ENCODE peak calls at places on chromosomes 1 and 21, in ten cellular contexts. One of them, this sample, is unnamed.

GRCh38 chr1:171654705-171655214 is 2.3 kb upstream of the MYOC start:
- DNase-seq in activated CD8-positive, alpha-beta memory T cell treated with anti-CD3 and anti-CD28 coated beads, Interleukin-2, amount 50 U/mL, for 4 hours: no peak
- DNase-seq in foreskin fibroblast: peak; percentile 25
- DNase-seq in NCI-H82: no peak
- DNase-seq in AG04450: no peak
- DNase-seq in NCI-H345: no peak
- DNase-seq in stimulated activated CD8-positive, alpha-beta memory T cell treated with anti-CD3 and anti-CD28 coated beads, Interleukin-7, amount 100 ng/mL, for 1 hour: no peak
- DNase-seq in activated T-cell treated with anti-CD3 and anti-CD28 coated beads, Interleukin-2, amount 50 U/mL, for 72 hours: no peak
- DNase-seq in hippocampal formation: no peak
- DNase-seq in smooth muscle cell of the brain vasculature: no peak
- DNase-seq in this sample: no peak

GRCh38 chr1:203305809-203306088 is 430 bp downstream of the BTG2 start:
- DNase-seq in activated CD8-positive, alpha-beta memory T cell treated with anti-CD3 and anti-CD28 coated beads, Interleukin-2, amount 50 U/mL, for 4 hours: no peak
- DNase-seq in foreskin fibroblast: peak; percentile 29
- DNase-seq in NCI-H82: peak; percentile 61
- DNase-seq in AG04450: no peak
- DNase-seq in NCI-H345: no peak
- DNase-seq in stimulated activated CD8-positive, alpha-beta memory T cell treated with anti-CD3 and anti-CD28 coated beads, Interleukin-7, amount 100 ng/mL, for 1 hour: no peak
- DNase-seq in activated T-cell treated with anti-CD3 and anti-CD28 coated beads, Interleukin-2, amount 50 U/mL, for 72 hours: no peak
- DNase-seq in hippocampal formation: no peak
- DNase-seq in smooth muscle cell of the brain vasculature: no peak
- DNase-seq in this sample: no peak

GRCh38 chr1:8137406-8138244 is 111.5 kb upstream of the ERRFI1 start:
- DNase-seq in activated CD8-positive, alpha-beta memory T cell treated with anti-CD3 and anti-CD28 coated beads, Interleukin-2, amount 50 U/mL, for 4 hours: no peak
- DNase-seq in foreskin fibroblast: peak; percentile 98
- DNase-seq in NCI-H82: no peak
- DNase-seq in AG04450: peak; percentile 92
- DNase-seq in NCI-H345: no peak
- DNase-seq in stimulated activated CD8-positive, alpha-beta memory T cell treated with anti-CD3 and anti-CD28 coated beads, Interleukin-7, amount 100 ng/mL, for 1 hour: no peak
- DNase-seq in activated T-cell treated with anti-CD3 and anti-CD28 coated beads, Interleukin-2, amount 50 U/mL, for 72 hours: no peak
- DNase-seq in hippocampal formation: no peak
- DNase-seq in smooth muscle cell of the brain vasculature: no peak
- DNase-seq in this sample: no peak

GRCh38 chr1:153465728-153466625 is 5.5 kb upstream of the S100A7 start:
- DNase-seq in activated CD8-positive, alpha-beta memory T cell treated with anti-CD3 and anti-CD28 coated beads, Interleukin-2, amount 50 U/mL, for 4 hours: peak; percentile 65
- DNase-seq in foreskin fibroblast: peak; percentile 60
- DNase-seq in NCI-H82: peak; percentile 49
- DNase-seq in AG04450: no peak
- DNase-seq in NCI-H345: no peak
- DNase-seq in stimulated activated CD8-positive, alpha-beta memory T cell treated with anti-CD3 and anti-CD28 coated beads, Interleukin-7, amount 100 ng/mL, for 1 hour: peak; percentile 31
- DNase-seq in activated T-cell treated with anti-CD3 and anti-CD28 coated beads, Interleukin-2, amount 50 U/mL, for 72 hours: peak; percentile 78
- DNase-seq in hippocampal formation: no peak
- DNase-seq in smooth muscle cell of the brain vasculature: no peak
- DNase-seq in this sample: no peak

GRCh38 chr1:76074321-76075187 is at the start of gene ST6GALNAC3:
- DNase-seq in activated CD8-positive, alpha-beta memory T cell treated with anti-CD3 and anti-CD28 coated beads, Interleukin-2, amount 50 U/mL, for 4 hours: peak; percentile 77
- DNase-seq in foreskin fibroblast: peak; percentile 84
- DNase-seq in NCI-H82: peak; percentile 89
- DNase-seq in AG04450: peak; percentile 16
- DNase-seq in NCI-H345: peak; percentile 68
- DNase-seq in stimulated activated CD8-positive, alpha-beta memory T cell treated with anti-CD3 and anti-CD28 coated beads, Interleukin-7, amount 100 ng/mL, for 1 hour: peak; percentile 49
- DNase-seq in activated T-cell treated with anti-CD3 and anti-CD28 coated beads, Interleukin-2, amount 50 U/mL, for 72 hours: peak; percentile 77
- DNase-seq in hippocampal formation: peak; percentile 85
- DNase-seq in smooth muscle cell of the brain vasculature: no peak
- DNase-seq in this sample: peak; percentile 77

GRCh38 chr1:167427843-167428242 is 90.5 kb downstream of the CD247 start:
- DNase-seq in activated CD8-positive, alpha-beta memory T cell treated with anti-CD3 and anti-CD28 coated beads, Interleukin-2, amount 50 U/mL, for 4 hours: no peak
- DNase-seq in foreskin fibroblast: no peak
- DNase-seq in NCI-H82: peak; percentile 32
- DNase-seq in AG04450: no peak
- DNase-seq in NCI-H345: no peak
- DNase-seq in stimulated activated CD8-positive, alpha-beta memory T cell treated with anti-CD3 and anti-CD28 coated beads, Interleukin-7, amount 100 ng/mL, for 1 hour: no peak
- DNase-seq in activated T-cell treated with anti-CD3 and anti-CD28 coated beads, Interleukin-2, amount 50 U/mL, for 72 hours: no peak
- DNase-seq in hippocampal formation: no peak
- DNase-seq in smooth muscle cell of the brain vasculature: no peak
- DNase-seq in this sample: no peak

GRCh38 chr1:27561126-27561899 is 42.6 kb downstream of the AHDC1 start:
- DNase-seq in activated CD8-positive, alpha-beta memory T cell treated with anti-CD3 and anti-CD28 coated beads, Interleukin-2, amount 50 U/mL, for 4 hours: no peak
- DNase-seq in foreskin fibroblast: peak; percentile 70
- DNase-seq in NCI-H82: no peak
- DNase-seq in AG04450: no peak
- DNase-seq in NCI-H345: no peak
- DNase-seq in stimulated activated CD8-positive, alpha-beta memory T cell treated with anti-CD3 and anti-CD28 coated beads, Interleukin-7, amount 100 ng/mL, for 1 hour: no peak
- DNase-seq in activated T-cell treated with anti-CD3 and anti-CD28 coated beads, Interleukin-2, amount 50 U/mL, for 72 hours: no peak
- DNase-seq in hippocampal formation: no peak
- DNase-seq in smooth muscle cell of the brain vasculature: no peak
- DNase-seq in this sample: no peak

GRCh38 chr1:32303358-32303757 is 11.5 kb downstream of the HDAC1 start:
- DNase-seq in activated CD8-positive, alpha-beta memory T cell treated with anti-CD3 and anti-CD28 coated beads, Interleukin-2, amount 50 U/mL, for 4 hours: no peak
- DNase-seq in foreskin fibroblast: no peak
- DNase-seq in NCI-H82: no peak
- DNase-seq in AG04450: no peak
- DNase-seq in NCI-H345: no peak
- DNase-seq in stimulated activated CD8-positive, alpha-beta memory T cell treated with anti-CD3 and anti-CD28 coated beads, Interleukin-7, amount 100 ng/mL, for 1 hour: no peak
- DNase-seq in activated T-cell treated with anti-CD3 and anti-CD28 coated beads, Interleukin-2, amount 50 U/mL, for 72 hours: no peak
- DNase-seq in hippocampal formation: no peak
- DNase-seq in smooth muscle cell of the brain vasculature: no peak
- DNase-seq in this sample: no peak

GRCh38 chr1:18211764-18212163 is 104.2 kb downstream of the IGSF21 start:
- DNase-seq in activated CD8-positive, alpha-beta memory T cell treated with anti-CD3 and anti-CD28 coated beads, Interleukin-2, amount 50 U/mL, for 4 hours: no peak
- DNase-seq in foreskin fibroblast: no peak
- DNase-seq in NCI-H82: peak; percentile 91
- DNase-seq in AG04450: no peak
- DNase-seq in NCI-H345: no peak
- DNase-seq in stimulated activated CD8-positive, alpha-beta memory T cell treated with anti-CD3 and anti-CD28 coated beads, Interleukin-7, amount 100 ng/mL, for 1 hour: no peak
- DNase-seq in activated T-cell treated with anti-CD3 and anti-CD28 coated beads, Interleukin-2, amount 50 U/mL, for 72 hours: no peak
- DNase-seq in hippocampal formation: no peak
- DNase-seq in smooth muscle cell of the brain vasculature: no peak
- DNase-seq in this sample: no peak

GRCh38 chr1:204777591-204777990 is 92.1 kb upstream of the LRRN2 start:
- DNase-seq in activated CD8-positive, alpha-beta memory T cell treated with anti-CD3 and anti-CD28 coated beads, Interleukin-2, amount 50 U/mL, for 4 hours: no peak
- DNase-seq in foreskin fibroblast: no peak
- DNase-seq in NCI-H82: no peak
- DNase-seq in AG04450: no peak
- DNase-seq in NCI-H345: no peak
- DNase-seq in stimulated activated CD8-positive, alpha-beta memory T cell treated with anti-CD3 and anti-CD28 coated beads, Interleukin-7, amount 100 ng/mL, for 1 hour: no peak
- DNase-seq in activated T-cell treated with anti-CD3 and anti-CD28 coated beads, Interleukin-2, amount 50 U/mL, for 72 hours: no peak
- DNase-seq in hippocampal formation: no peak
- DNase-seq in smooth muscle cell of the brain vasculature: no peak
- DNase-seq in this sample: no peak

GRCh38 chr1:248164031-248164430 is 10.6 kb upstream of the OR2M2 start:
- DNase-seq in activated CD8-positive, alpha-beta memory T cell treated with anti-CD3 and anti-CD28 coated beads, Interleukin-2, amount 50 U/mL, for 4 hours: no peak
- DNase-seq in foreskin fibroblast: no peak
- DNase-seq in NCI-H82: no peak
- DNase-seq in AG04450: no peak
- DNase-seq in NCI-H345: no peak
- DNase-seq in stimulated activated CD8-positive, alpha-beta memory T cell treated with anti-CD3 and anti-CD28 coated beads, Interleukin-7, amount 100 ng/mL, for 1 hour: no peak
- DNase-seq in activated T-cell treated with anti-CD3 and anti-CD28 coated beads, Interleukin-2, amount 50 U/mL, for 72 hours: no peak
- DNase-seq in hippocampal formation: no peak
- DNase-seq in smooth muscle cell of the brain vasculature: no peak
- DNase-seq in this sample: no peak

GRCh38 chr1:218624051-218624450 is 278.9 kb downstream of the TGFB2 start:
- DNase-seq in activated CD8-positive, alpha-beta memory T cell treated with anti-CD3 and anti-CD28 coated beads, Interleukin-2, amount 50 U/mL, for 4 hours: no peak
- DNase-seq in foreskin fibroblast: peak; percentile 57
- DNase-seq in NCI-H82: no peak
- DNase-seq in AG04450: no peak
- DNase-seq in NCI-H345: no peak
- DNase-seq in stimulated activated CD8-positive, alpha-beta memory T cell treated with anti-CD3 and anti-CD28 coated beads, Interleukin-7, amount 100 ng/mL, for 1 hour: no peak
- DNase-seq in activated T-cell treated with anti-CD3 and anti-CD28 coated beads, Interleukin-2, amount 50 U/mL, for 72 hours: no peak
- DNase-seq in hippocampal formation: no peak
- DNase-seq in smooth muscle cell of the brain vasculature: no peak
- DNase-seq in this sample: no peak

GRCh38 chr1:247335871-247336270 is 4.2 kb upstream of the ZNF496 start:
- DNase-seq in activated CD8-positive, alpha-beta memory T cell treated with anti-CD3 and anti-CD28 coated beads, Interleukin-2, amount 50 U/mL, for 4 hours: no peak
- DNase-seq in foreskin fibroblast: no peak
- DNase-seq in NCI-H82: no peak
- DNase-seq in AG04450: no peak
- DNase-seq in NCI-H345: no peak
- DNase-seq in stimulated activated CD8-positive, alpha-beta memory T cell treated with anti-CD3 and anti-CD28 coated beads, Interleukin-7, amount 100 ng/mL, for 1 hour: no peak
- DNase-seq in activated T-cell treated with anti-CD3 and anti-CD28 coated beads, Interleukin-2, amount 50 U/mL, for 72 hours: no peak
- DNase-seq in hippocampal formation: no peak
- DNase-seq in smooth muscle cell of the brain vasculature: no peak
- DNase-seq in this sample: no peak

GRCh38 chr21:28283652-28284490 is 708.8 kb downstream of the LTN1 start:
- DNase-seq in activated CD8-positive, alpha-beta memory T cell treated with anti-CD3 and anti-CD28 coated beads, Interleukin-2, amount 50 U/mL, for 4 hours: no peak
- DNase-seq in foreskin fibroblast: peak; percentile 94
- DNase-seq in NCI-H82: no peak
- DNase-seq in AG04450: peak; percentile 75
- DNase-seq in NCI-H345: no peak
- DNase-seq in stimulated activated CD8-positive, alpha-beta memory T cell treated with anti-CD3 and anti-CD28 coated beads, Interleukin-7, amount 100 ng/mL, for 1 hour: no peak
- DNase-seq in activated T-cell treated with anti-CD3 and anti-CD28 coated beads, Interleukin-2, amount 50 U/mL, for 72 hours: no peak
- DNase-seq in hippocampal formation: no peak
- DNase-seq in smooth muscle cell of the brain vasculature: peak; percentile 50
- DNase-seq in this sample: no peak

GRCh38 chr1:24415910-24416665 is 486 bp downstream of the NIPAL3 start:
- DNase-seq in activated CD8-positive, alpha-beta memory T cell treated with anti-CD3 and anti-CD28 coated beads, Interleukin-2, amount 50 U/mL, for 4 hours: no peak
- DNase-seq in foreskin fibroblast: peak; percentile 46
- DNase-seq in NCI-H82: peak; percentile 60
- DNase-seq in AG04450: no peak
- DNase-seq in NCI-H345: no peak
- DNase-seq in stimulated activated CD8-positive, alpha-beta memory T cell treated with anti-CD3 and anti-CD28 coated beads, Interleukin-7, amount 100 ng/mL, for 1 hour: no peak
- DNase-seq in activated T-cell treated with anti-CD3 and anti-CD28 coated beads, Interleukin-2, amount 50 U/mL, for 72 hours: no peak
- DNase-seq in hippocampal formation: peak; percentile 71
- DNase-seq in smooth muscle cell of the brain vasculature: no peak
- DNase-seq in this sample: peak; percentile 39

GRCh38 chr1:157838966-157839365 is 2.6 kb downstream of the CD5L start:
- DNase-seq in activated CD8-positive, alpha-beta memory T cell treated with anti-CD3 and anti-CD28 coated beads, Interleukin-2, amount 50 U/mL, for 4 hours: no peak
- DNase-seq in foreskin fibroblast: no peak
- DNase-seq in NCI-H82: no peak
- DNase-seq in AG04450: no peak
- DNase-seq in NCI-H345: no peak
- DNase-seq in stimulated activated CD8-positive, alpha-beta memory T cell treated with anti-CD3 and anti-CD28 coated beads, Interleukin-7, amount 100 ng/mL, for 1 hour: no peak
- DNase-seq in activated T-cell treated with anti-CD3 and anti-CD28 coated beads, Interleukin-2, amount 50 U/mL, for 72 hours: no peak
- DNase-seq in hippocampal formation: no peak
- DNase-seq in smooth muscle cell of the brain vasculature: no peak
- DNase-seq in this sample: no peak

GRCh38 chr1:15950763-15951295 is 25.1 kb downstream of the ZBTB17 start:
- DNase-seq in activated CD8-positive, alpha-beta memory T cell treated with anti-CD3 and anti-CD28 coated beads, Interleukin-2, amount 50 U/mL, for 4 hours: peak; percentile 85
- DNase-seq in foreskin fibroblast: peak; percentile 68
- DNase-seq in NCI-H82: no peak
- DNase-seq in AG04450: no peak
- DNase-seq in NCI-H345: no peak
- DNase-seq in stimulated activated CD8-positive, alpha-beta memory T cell treated with anti-CD3 and anti-CD28 coated beads, Interleukin-7, amount 100 ng/mL, for 1 hour: peak; percentile 49
- DNase-seq in activated T-cell treated with anti-CD3 and anti-CD28 coated beads, Interleukin-2, amount 50 U/mL, for 72 hours: peak; percentile 85
- DNase-seq in hippocampal formation: no peak
- DNase-seq in smooth muscle cell of the brain vasculature: no peak
- DNase-seq in this sample: no peak

GRCh38 chr1:89487972-89488371 is 36.7 kb upstream of the LRRC8B start:
- DNase-seq in activated CD8-positive, alpha-beta memory T cell treated with anti-CD3 and anti-CD28 coated beads, Interleukin-2, amount 50 U/mL, for 4 hours: no peak
- DNase-seq in foreskin fibroblast: no peak
- DNase-seq in NCI-H82: no peak
- DNase-seq in AG04450: no peak
- DNase-seq in NCI-H345: no peak
- DNase-seq in stimulated activated CD8-positive, alpha-beta memory T cell treated with anti-CD3 and anti-CD28 coated beads, Interleukin-7, amount 100 ng/mL, for 1 hour: no peak
- DNase-seq in activated T-cell treated with anti-CD3 and anti-CD28 coated beads, Interleukin-2, amount 50 U/mL, for 72 hours: peak; percentile 22
- DNase-seq in hippocampal formation: no peak
- DNase-seq in smooth muscle cell of the brain vasculature: no peak
- DNase-seq in this sample: no peak

GRCh38 chr1:20666804-20667203 is 5.6 kb upstream of the DDOST start:
- DNase-seq in activated CD8-positive, alpha-beta memory T cell treated with anti-CD3 and anti-CD28 coated beads, Interleukin-2, amount 50 U/mL, for 4 hours: no peak
- DNase-seq in foreskin fibroblast: peak; percentile 21
- DNase-seq in NCI-H82: peak; percentile 71
- DNase-seq in AG04450: no peak
- DNase-seq in NCI-H345: no peak
- DNase-seq in stimulated activated CD8-positive, alpha-beta memory T cell treated with anti-CD3 and anti-CD28 coated beads, Interleukin-7, amount 100 ng/mL, for 1 hour: no peak
- DNase-seq in activated T-cell treated with anti-CD3 and anti-CD28 coated beads, Interleukin-2, amount 50 U/mL, for 72 hours: no peak
- DNase-seq in hippocampal formation: no peak
- DNase-seq in smooth muscle cell of the brain vasculature: no peak
- DNase-seq in this sample: no peak

GRCh38 chr1:245059806-245060424 is 94.9 kb upstream of the KIF26B start:
- DNase-seq in activated CD8-positive, alpha-beta memory T cell treated with anti-CD3 and anti-CD28 coated beads, Interleukin-2, amount 50 U/mL, for 4 hours: no peak
- DNase-seq in foreskin fibroblast: no peak
- DNase-seq in NCI-H82: no peak
- DNase-seq in AG04450: no peak
- DNase-seq in NCI-H345: no peak
- DNase-seq in stimulated activated CD8-positive, alpha-beta memory T cell treated with anti-CD3 and anti-CD28 coated beads, Interleukin-7, amount 100 ng/mL, for 1 hour: no peak
- DNase-seq in activated T-cell treated with anti-CD3 and anti-CD28 coated beads, Interleukin-2, amount 50 U/mL, for 72 hours: no peak
- DNase-seq in hippocampal formation: no peak
- DNase-seq in smooth muscle cell of the brain vasculature: no peak
- DNase-seq in this sample: no peak

This sample was measured in NCI-H1105 treated with DMSO at 0.1 percent for 48 hours.